ENCODE peak calls at places on chromosome 1, in four cellular contexts. O is iPS DF 6.9, L is heart left ventricle, V is left ventricle myocardium inferior. H is an unnamed sample.

GRCh38 chr1:109640285-109640865 is 15.5 kb upstream of the GSTM4 start:
- DNase-seq in V (peak; percentile 85), O (no peak), L (peak; percentile 91), H (peak; percentile 94)

GRCh38 chr1:18373882-18374493 is 106.7 kb upstream of the KLHDC7A start:
- DNase-seq in V (no peak), L (no peak), O (peak; percentile 52), H (peak; percentile 9)

GRCh38 chr1:55699151-55699695 is 484.1 kb upstream of the USP24 start:
- DNase-seq in O (no peak), V (no peak), L (no peak), H (no peak)

GRCh38 chr1:18149113-18149641 is 41.6 kb downstream of the IGSF21 start:
- DNase-seq in L (no peak), O (no peak), V (no peak), H (peak; percentile 33)

GRCh38 chr1:65773391-65773790 is 19.3 kb upstream of the PDE4B start:
- DNase-seq in O (no peak), L (no peak), V (no peak), H (no peak)

GRCh38 chr1:208737922-208738321 is 493.7 kb upstream of the PLXNA2 start:
- DNase-seq in V (no peak), O (no peak), L (no peak), H (no peak)

GRCh38 chr1:11441211-11441952 is 37.6 kb upstream of the DISP3 start:
- DNase-seq in L (no peak), O (no peak), V (no peak), H (no peak)

GRCh38 chr1:191240925-191241324 is 763.3 kb upstream of the BRINP3 start:
- DNase-seq in V (no peak), O (no peak), L (no peak), H (no peak)

GRCh38 chr1:241356187-241356518 is 852 bp downstream of the RGS7 start:
- DNase-seq in V (no peak), O (no peak), L (no peak), H (no peak)

GRCh38 chr1:188642585-188643168 is 1813.9 kb downstream of the PLA2G4A start:
- DNase-seq in L (no peak), V (no peak), O (no peak), H (no peak)

GRCh38 chr1:184524248-184524647 is 137.4 kb downstream of the C1orf21 start:
- DNase-seq in O (no peak), V (no peak), L (no peak), H (no peak)

GRCh38 chr1:76121850-76122249 is 47.3 kb downstream of the ST6GALNAC3 start:
- DNase-seq in V (no peak), L (no peak), O (no peak), H (no peak)

GRCh38 chr1:209434631-209435217 is 148.8 kb upstream of the CAMK1G start:
- DNase-seq in O (no peak), V (no peak), L (no peak), H (no peak)

GRCh38 chr1:80153762-80154555 is 1147.4 kb upstream of the ADGRL4 start:
- DNase-seq in V (no peak), L (peak; percentile 38), O (no peak), H (no peak)

GRCh38 chr1:13513885-13514546 is at the start of gene LRRC38:
- DNase-seq in O (no peak), V (peak; percentile 24), L (peak; percentile 60), H (no peak)

GRCh38 chr1:241423541-241424479 is 66.8 kb upstream of the RGS7 start:
- DNase-seq in L (no peak), O (no peak), V (no peak), H (peak; percentile 36)

GRCh38 chr1:188343914-188344313 is 1515.2 kb downstream of the PLA2G4A start:
- DNase-seq in L (no peak), O (no peak), V (no peak), H (no peak)

GRCh38 chr1:227768640-227769039 is 33.4 kb downstream of the SNAP47 start:
- DNase-seq in L (no peak), V (no peak), O (no peak), H (no peak)

GRCh38 chr1:117676615-117677130 is 70.8 kb downstream of the TENT5C start:
- DNase-seq in O (no peak), V (no peak), L (no peak), H (no peak)

GRCh38 chr1:152960452-152961044 is 9.9 kb upstream of the SPRR4 start:
- DNase-seq in L (no peak), O (peak; percentile 29), V (no peak), H (peak; percentile 24)

GRCh38 chr1:18580087-18580486 is 50.6 kb upstream of the PAX7 start:
- DNase-seq in L (no peak), O (no peak), V (no peak), H (no peak)

GRCh38 chr1:154839691-154840090 is 30.4 kb downstream of the KCNN3 start:
- DNase-seq in V (peak; percentile 39), O (no peak), L (peak; percentile 28), H (no peak)

GRCh38 chr1:44239337-44239960 is 26.2 kb downstream of the DMAP1 start:
- DNase-seq in V (no peak), O (no peak), L (no peak), H (no peak)

GRCh38 chr1:90705910-90706309 is 11.2 kb downstream of the BARHL2 start:
- DNase-seq in O (no peak), L (no peak), V (no peak), H (no peak)

GRCh38 chr1:17520041-17520440 is 19.5 kb upstream of the ARHGEF10L start:
- DNase-seq in V (no peak), O (no peak), L (no peak), H (peak; percentile 68)

GRCh38 chr1:35857830-35858229 is 25.2 kb upstream of the AGO1 start:
- DNase-seq in V (no peak), L (no peak), O (no peak), H (no peak)

GRCh38 chr1:63688302-63688701 is 85.5 kb upstream of the ROR1 start:
- DNase-seq in V (no peak), O (no peak), L (no peak), H (no peak)

GRCh38 chr1:24944318-24944717 is 14.2 kb upstream of the RUNX3 start:
- DNase-seq in V (no peak), L (no peak), O (no peak), H (no peak)

GRCh38 chr1:205332015-205332791 is 10.7 kb upstream of the NUAK2 start:
- DNase-seq in O (no peak), L (no peak), V (no peak), H (no peak)

GRCh38 chr1:159790237-159790917 is 9.6 kb downstream of the DUSP23 start:
- DNase-seq in L (no peak), V (no peak), O (no peak), H (peak; percentile 18)

GRCh38 chr1:9872430-9873165 is 37.5 kb downstream of the CTNNBIP1 start:
- DNase-seq in O (no peak), V (no peak), L (peak; percentile 56), H (no peak)

GRCh38 chr1:93678966-93679480 is 2.6 kb downstream of the BCAR3 start:
- DNase-seq in L (no peak), V (no peak), O (no peak), H (no peak)

GRCh38 chr1:93679546-93679945 is 2.1 kb downstream of the BCAR3 start:
- DNase-seq in O (no peak), V (no peak), L (no peak), H (no peak)

GRCh38 chr1:93681549-93682412 is at the start of gene BCAR3:
- DNase-seq in V (peak; percentile 83), O (peak; percentile 48), L (peak; percentile 88), H (peak; percentile 48)

GRCh38 chr1:93681095-93681548 is 515 bp downstream of the BCAR3 start:
- DNase-seq in L (no peak), V (no peak), O (no peak), H (no peak)

GRCh38 chr1:93680121-93681094 is 1.2 kb downstream of the BCAR3 start:
- DNase-seq in V (peak; percentile 86), O (peak; percentile 75), L (peak; percentile 87), H (peak; percentile 76)
- H3K4me1 ChIP-seq in V (peaks cover 65% of the 10 kb centered on the region), O (peaks cover 3% of the 10 kb centered on the region), L (peaks cover 52% of the 10 kb centered on the region), H (peaks cover 19% of the 10 kb centered on the region)

DNA sequence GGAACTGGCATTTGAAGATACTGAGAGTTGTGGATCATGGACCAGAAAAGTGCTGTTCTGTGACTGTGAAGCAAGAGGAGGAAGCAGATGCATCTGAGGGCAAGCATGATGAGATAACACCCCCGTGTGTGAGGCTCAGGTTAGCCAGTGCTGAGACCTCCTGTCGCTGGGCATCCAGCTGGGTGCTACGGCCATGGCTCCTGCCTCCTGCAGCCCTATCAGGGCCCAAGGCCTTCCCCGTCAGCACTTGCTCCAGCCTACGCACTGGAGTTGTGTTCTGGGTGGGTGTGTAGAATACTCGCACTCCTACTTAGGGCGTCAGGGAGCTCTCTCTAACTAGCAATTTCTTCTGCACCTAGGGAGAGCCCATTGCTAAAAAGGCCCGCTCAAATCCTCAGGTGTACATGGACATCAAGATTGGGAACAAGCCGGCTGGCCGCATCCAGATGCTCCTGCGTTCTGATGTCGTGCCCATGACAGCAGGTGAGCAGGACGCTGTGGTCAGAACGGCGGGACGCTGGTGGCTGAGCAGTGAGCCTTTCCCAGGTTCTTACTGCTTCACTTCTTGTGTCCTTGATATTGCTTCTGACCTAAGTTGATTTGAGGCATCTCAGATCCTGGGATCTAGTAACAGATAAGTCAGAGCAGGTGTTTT is 6.5 kb downstream of the PPIE start:
- DNase-seq in L (no peak), V (no peak), O (no peak), H (no peak)
- H3K36me3 ChIP-seq in L (peaks cover 100% of the 10 kb centered on the region), V (peaks cover 100% of the 10 kb centered on the region), O (peaks cover 14% of the 10 kb centered on the region), H (peaks cover 8% of the 10 kb centered on the region)

GRCh38 chr1:203465943-203466342 is 9.7 kb upstream of the PRELP start:
- DNase-seq in V (peak; percentile 67), O (no peak), L (peak; percentile 78), H (no peak)
- H3K27ac ChIP-seq in V (peak overlapping the region; percentile 70), O (no peak overlapping the region), L (peak overlapping the region; percentile 67), H (no peak overlapping the region)

GRCh38 chr1:225573216-225573615 is 79.7 kb downstream of the ENAH start:
- DNase-seq in O (no peak), L (no peak), V (no peak), H (no peak)

GRCh38 chr1:225572422-225572821 is 80.5 kb downstream of the ENAH start:
- DNase-seq in L (no peak), O (no peak), V (no peak), H (no peak)

GRCh38 chr1:225565845-225566244 is 87.1 kb downstream of the ENAH start:
- DNase-seq in L (no peak), O (no peak), V (no peak), H (no peak)

DNA sequence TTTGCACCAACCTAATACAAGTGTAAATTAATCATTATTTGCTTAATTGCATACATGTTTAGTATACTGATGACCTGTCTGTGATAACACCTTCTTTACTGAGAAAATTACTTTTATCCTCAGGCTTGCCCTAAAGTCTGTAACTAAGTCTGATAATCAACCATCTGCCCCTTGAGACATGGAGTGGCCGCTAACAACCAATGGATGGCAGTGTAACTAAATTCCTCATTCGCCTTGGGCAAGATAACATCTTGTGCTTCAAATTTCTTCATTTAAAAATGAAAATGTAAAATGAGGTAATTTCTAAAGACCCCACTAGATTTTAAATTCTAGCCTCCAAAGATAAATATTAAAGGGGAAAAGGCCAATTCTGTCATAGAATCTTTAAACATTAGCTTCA is 85.1 kb downstream of the ENAH start:
- DNase-seq in L (no peak), V (no peak), O (no peak), H (no peak)
- H3K4me1 ChIP-seq in L (peaks cover 46% of the 10 kb centered on the region), V (peaks cover 44% of the 10 kb centered on the region), O (peaks cover 2% of the 10 kb centered on the region), H (peaks cover 7% of the 10 kb centered on the region)

H was measured in body of pancreas.